ENCODE peak calls at places on chromosome 7, in eight cellular contexts. S is iris pigment epithelial cell; K is NCI-H187 treated with DMSO at 0.1 percent for 48 hours; I is CD4-positive, alpha-beta T cell; B is BE2C; Q is B cell; A is NCI-H1436; X is RPMI7951. N is an unnamed sample.

GRCh38 chr7:51428226-51428887 is 111.7 kb upstream of the COBL start:
- DNase-seq in S (peak), K (no peak), I (no peak), B (peak), Q (no peak), A (no peak), X (peak), N (peak)

GRCh38 chr7:141974831-141975230 is 1.3 kb upstream of the TAS2R38 start:
- DNase-seq in S (no peak), K (no peak), I (no peak), B (no peak), Q (no peak), A (no peak), X (no peak), N (peak)

GRCh38 chr7:156579566-156579965 is 61.0 kb upstream of the RNF32 start:
- DNase-seq in S (no peak), K (no peak), I (no peak), B (no peak), Q (no peak), A (no peak), X (no peak), N (no peak)

GRCh38 chr7:778968-779451 is 51.9 kb upstream of the PRKAR1B start:
- DNase-seq in S (no peak), K (no peak), I (no peak), B (peak), Q (peak), A (no peak), X (no peak), N (peak)

GRCh38 chr7:20095441-20095840 is 121.7 kb downstream of the MACC1 start:
- DNase-seq in S (no peak), K (no peak), I (no peak), B (no peak), Q (no peak), A (no peak), X (no peak), N (no peak)

GRCh38 chr7:133858311-133858710 is 268.8 kb upstream of the LRGUK start:
- DNase-seq in S (no peak), K (no peak), I (no peak), B (no peak), Q (no peak), A (no peak), X (no peak), N (no peak)

GRCh38 chr7:77247206-77247850 is 47.7 kb upstream of the FGL2 start:
- DNase-seq in S (peak), K (peak), I (peak), B (peak), Q (peak), A (peak), X (peak), N (peak)

GRCh38 chr7:139526578-139527544 is 3.4 kb downstream of the CLEC2L start:
- DNase-seq in S (peak), K (no peak), I (no peak), B (no peak), Q (no peak), A (no peak), X (peak), N (peak)

GRCh38 chr7:44282601-44283171 is 42.7 kb downstream of the CAMK2B start:
- DNase-seq in S (no peak), K (no peak), I (no peak), B (peak), Q (no peak), A (no peak), X (peak), N (no peak)

GRCh38 chr7:100567045-100567730 is 6.5 kb downstream of the SAP25 start:
- DNase-seq in S (peak), K (no peak), I (no peak), B (peak), Q (no peak), A (no peak), X (no peak), N (peak)

GRCh38 chr7:116588641-116589594 is 64.1 kb downstream of the CAV1 start:
- DNase-seq in S (peak), K (no peak), I (no peak), B (no peak), Q (no peak), A (peak), X (peak), N (peak)

GRCh38 chr7:95725170-95725569 is 47.2 kb upstream of the DYNC1I1 start:
- DNase-seq in S (no peak), K (no peak), I (no peak), B (no peak), Q (no peak), A (peak), X (peak), N (peak)

GRCh38 chr7:24370541-24370940 is 86.6 kb downstream of the NPY start:
- DNase-seq in S (no peak), K (no peak), I (no peak), B (no peak), Q (no peak), A (no peak), X (no peak), N (no peak)

GRCh38 chr7:140571537-140572122 is 69.0 kb downstream of the DENND2A start:
- DNase-seq in S (no peak), K (no peak), I (no peak), B (no peak), Q (no peak), A (no peak), X (no peak), N (no peak)

GRCh38 chr7:154837622-154838021 is 165.3 kb downstream of the PAXIP1 start:
- DNase-seq in S (no peak), K (no peak), I (no peak), B (no peak), Q (no peak), A (no peak), X (no peak), N (no peak)

GRCh38 chr7:117229350-117229749 is 93.5 kb downstream of the WNT2 start:
- DNase-seq in S (peak), K (no peak), I (no peak), B (no peak), Q (no peak), A (no peak), X (no peak), N (no peak)

GRCh38 chr7:46003896-46004875 is 83.1 kb upstream of the IGFBP3 start:
- DNase-seq in S (peak), K (no peak), I (no peak), B (no peak), Q (no peak), A (no peak), X (peak), N (peak)

GRCh38 chr7:120714945-120715344 is 143.0 kb downstream of the TSPAN12 start:
- DNase-seq in S (peak), K (no peak), I (no peak), B (no peak), Q (no peak), A (no peak), X (peak), N (peak)

GRCh38 chr7:92644406-92645113 is 54.4 kb upstream of the FAM133B start:
- DNase-seq in S (peak), K (no peak), I (no peak), B (no peak), Q (no peak), A (no peak), X (no peak), N (no peak)

GRCh38 chr7:47809387-47809786 is 138.9 kb downstream of the PKD1L1 start:
- DNase-seq in S (no peak), K (no peak), I (no peak), B (no peak), Q (no peak), A (no peak), X (no peak), N (no peak)

GRCh38 chr7:128202287-128202957 is 38.7 kb upstream of the LEP start:
- DNase-seq in S (no peak), K (no peak), I (no peak), B (no peak), Q (no peak), A (no peak), X (no peak), N (no peak)

GRCh38 chr7:76155938-76156337 is 45.8 kb upstream of the SRRM3 start:
- DNase-seq in S (peak), K (no peak), I (no peak), B (no peak), Q (no peak), A (no peak), X (peak), N (no peak)

GRCh38 chr7:121164247-121164646 is 164.6 kb upstream of the WNT16 start:
- DNase-seq in S (no peak), K (no peak), I (no peak), B (no peak), Q (no peak), A (no peak), X (no peak), N (no peak)

GRCh38 chr7:116576350-116577319 is 51.8 kb downstream of the CAV1 start:
- DNase-seq in S (peak), K (no peak), I (no peak), B (no peak), Q (no peak), A (no peak), X (peak), N (peak)